ENCODE peak calls at places on chromosomes 6 and 20, in nine cellular contexts. F, K, C, I, N, B, U, E and W are unnamed samples. For H3K9me3, the result is how much of the 10 kb centered on the place peaks cover.

GRCh38 chr20:33992145-33992922 is 1.4 kb upstream of the RALY start:
- DNase-seq in U (no peak), F (no peak), I (no peak), K (no peak), E (no peak), C (no peak), N (no peak), B (no peak), W (no peak)

GRCh38 chr6:153129873-153130514 is 1.1 kb downstream of the RGS17 start:
- DNase-seq in E (no peak), U (no peak), F (no peak), C (no peak), I (peak), K (no peak), B (no peak), N (no peak), W (no peak)

GRCh38 chr6:16769131-16769985 is 8.1 kb upstream of the ATXN1 start:
- DNase-seq in N (no peak), E (peak), K (no peak), B (peak), C (peak), U (peak), F (no peak), I (no peak), W (no peak)

GRCh38 chr20:46004187-46004586 is 4.5 kb upstream of the MMP9 start:
- DNase-seq in E (no peak), N (peak), C (peak), I (no peak), F (no peak), B (no peak), U (no peak), K (no peak), W (no peak)

GRCh38 chr6:34018026-34018425 is 127.9 kb downstream of the GRM4 start:
- DNase-seq in U (no peak), F (no peak), B (no peak), N (no peak), C (no peak), K (no peak), E (peak), I (no peak), W (no peak)

GRCh38 chr20:2000286-2000685 is 6.4 kb upstream of the PDYN start:
- DNase-seq in I (no peak), F (no peak), N (no peak), K (no peak), C (no peak), B (no peak), U (no peak), E (no peak), W (no peak)

GRCh38 chr6:133947302-133947900 is 5.6 kb upstream of the TBPL1 start:
- DNase-seq in C (no peak), F (no peak), N (no peak), K (no peak), U (peak), E (no peak), I (no peak), B (no peak), W (no peak)

GRCh38 chr20:35129647-35130069 is 17.5 kb downstream of the EDEM2 start:
- DNase-seq in F (no peak), C (no peak), E (no peak), N (no peak), U (no peak), K (no peak), B (no peak), I (no peak), W (no peak)

GRCh38 chr20:51570755-51571469 is 28.4 kb upstream of the NFATC2 start:
- DNase-seq in I (no peak), K (peak), E (no peak), C (peak), B (no peak), N (peak), U (no peak), F (no peak), W (no peak)

GRCh38 chr6:25035451-25036435 is 100.0 kb upstream of the RIPOR2 start:
- DNase-seq in F (no peak), B (no peak), K (no peak), E (no peak), N (no peak), U (no peak), I (no peak), C (no peak), W (no peak)

GRCh38 chr6:129312865-129313264 is 397.1 kb downstream of the ARHGAP18 start:
- DNase-seq in N (no peak), E (no peak), F (no peak), U (no peak), I (no peak), B (no peak), C (no peak), K (no peak), W (no peak)

GRCh38 chr6:30684386-30685156 is 1.9 kb downstream of the PPP1R18 start:
- DNase-seq in U (no peak), C (peak), F (peak), I (no peak), K (peak), B (peak), N (peak), E (peak), W (peak)

GRCh38 chr6:18216411-18216810 is 47.9 kb downstream of the DEK start:
- DNase-seq in U (no peak), K (no peak), F (no peak), N (no peak), E (no peak), I (no peak), C (no peak), B (no peak), W (no peak)

GRCh38 chr20:32470940-32471339 is 112.8 kb downstream of the ASXL1 start:
- DNase-seq in N (no peak), F (no peak), B (no peak), I (no peak), K (no peak), E (no peak), C (no peak), U (no peak), W (no peak)
- H3K27ac ChIP-seq in N (peak), F (peak), B (peak), I (no peak), K (peak), E (no peak), C (no peak), U (no peak), W (peak)

GRCh38 chr6:365835-366234 is 25.7 kb upstream of the IRF4 start:
- DNase-seq in U (no peak), E (no peak), I (no peak), B (no peak), C (peak), N (no peak), K (no peak), F (no peak), W (no peak)
- H3K9me3 ChIP-seq in U (under half), E (under half), I (under half), B (under half), C (under half), N (under half), K (under half), F (under half), W (under half)

GRCh38 chr20:3660262-3661059 is 2.7 kb downstream of the GFRA4 start:
- DNase-seq in N (no peak), K (no peak), B (no peak), C (no peak), I (no peak), E (no peak), F (peak), U (no peak), W (no peak)
- H3K4me3 ChIP-seq in N (peak), K (peak), B (no peak), C (no peak), I (no peak), E (no peak), F (no peak), U (no peak), W (no peak)

GRCh38 chr6:28982476-28983266 is 22.4 kb downstream of the ZNF311 start:
- DNase-seq in B (peak), C (no peak), E (no peak), U (peak), F (no peak), I (peak), N (no peak), K (no peak), W (no peak)

GRCh38 chr6:28980797-28981390 is 24.2 kb downstream of the ZNF311 start:
- DNase-seq in I (peak), F (no peak), K (peak), E (peak), C (peak), N (peak), U (no peak), B (peak), W (peak)

GRCh38 chr6:28980137-28980796 is 24.8 kb downstream of the ZNF311 start:
- DNase-seq in N (no peak), U (no peak), F (no peak), K (no peak), B (no peak), C (no peak), E (no peak), I (no peak), W (no peak)

GRCh38 chr6:28981391-28981832 is 23.7 kb downstream of the ZNF311 start:
- DNase-seq in C (peak), F (no peak), E (peak), U (peak), K (peak), B (peak), N (peak), I (peak), W (peak)

GRCh38 chr6:28981833-28982475 is 23.2 kb downstream of the ZNF311 start:
- DNase-seq in U (peak), K (peak), E (peak), B (peak), N (peak), F (peak), I (peak), C (peak), W (peak)
- H3K27ac ChIP-seq in U (peak), K (peak), E (peak), B (peak), N (peak), F (peak), I (no peak), C (no peak), W (peak)

DNA sequence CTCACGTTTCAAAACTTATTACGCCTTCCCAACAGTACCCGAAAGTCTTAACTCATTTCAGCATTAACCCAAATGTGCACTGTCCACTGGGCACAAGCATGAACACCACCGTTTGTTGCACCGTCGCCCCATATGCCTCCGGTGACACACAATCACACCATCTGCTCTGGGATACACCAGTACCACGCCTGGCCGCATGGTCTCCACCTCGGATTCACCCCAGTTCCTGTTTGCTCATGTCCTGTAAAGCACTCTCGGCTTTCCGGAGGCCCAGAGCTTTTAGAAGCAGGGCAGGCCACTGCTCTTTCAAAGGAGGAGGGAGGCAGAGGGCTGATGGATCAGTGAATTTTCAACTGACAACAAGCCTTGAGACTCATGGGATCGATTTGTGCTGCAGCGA is 1570.0 kb upstream of the DEFB115 start:
- DNase-seq in C (no peak), U (no peak), K (no peak), E (no peak), N (no peak), F (no peak), I (no peak), B (no peak), W (no peak)
- H3K9me3 ChIP-seq in C (under half), U (under half), K (under half), E (under half), N (under half), F (under half), I (under half), B (under half), W (under half)

GRCh38 chr6:156634971-156635371 is 142.2 kb upstream of the ARID1B start:
- DNase-seq in U (no peak), F (no peak), I (no peak), C (no peak), E (no peak), K (no peak), B (no peak), N (no peak), W (no peak)
- H3K4me3 ChIP-seq in U (peak), F (peak), I (no peak), C (peak), E (no peak), K (peak), B (no peak), N (peak), W (peak)

GRCh38 chr6:89410231-89411018 is 1.6 kb downstream of the RRAGD start:
- DNase-seq in I (peak), K (no peak), B (no peak), E (no peak), U (no peak), C (no peak), N (no peak), F (no peak), W (no peak)

GRCh38 chr6:89411019-89411268 is 1.1 kb downstream of the RRAGD start:
- DNase-seq in K (no peak), C (no peak), N (peak), U (peak), E (peak), B (no peak), I (no peak), F (no peak), W (peak)

GRCh38 chr6:89411269-89412070 is 603 bp downstream of the RRAGD start:
- DNase-seq in F (peak), C (peak), K (peak), E (peak), U (no peak), B (peak), N (peak), I (peak), W (peak)

GRCh38 chr6:89412071-89413005 is at the start of gene RRAGD:
- DNase-seq in I (peak), B (peak), F (peak), C (peak), K (peak), N (peak), E (peak), U (peak), W (peak)

DNA sequence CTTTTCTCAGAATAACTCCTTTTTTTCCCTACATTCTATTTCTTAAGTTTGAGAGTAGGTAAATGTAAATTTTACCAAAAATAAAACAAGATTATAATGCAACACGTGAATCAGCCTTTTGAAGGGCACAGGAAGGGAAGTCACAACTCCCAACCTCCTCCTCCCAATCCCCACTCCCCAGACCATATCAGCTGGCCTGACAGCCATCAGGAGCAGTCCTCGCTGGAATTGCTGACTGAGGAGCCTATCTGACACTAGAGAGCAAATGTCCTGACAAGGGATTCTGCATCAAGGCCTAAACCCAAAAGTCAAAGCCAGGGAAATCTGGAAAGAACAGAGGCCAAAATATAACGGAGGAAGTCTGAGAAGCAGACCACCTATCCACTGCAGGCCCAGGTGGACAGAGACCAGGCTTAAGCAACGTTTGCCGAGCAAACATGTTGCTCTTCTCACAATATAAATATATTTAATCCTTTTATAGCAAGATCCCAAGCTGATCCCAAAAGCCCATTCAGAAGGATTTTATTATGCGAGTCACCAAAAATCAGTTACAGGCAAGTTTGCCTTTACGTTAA is 2.5 kb downstream of the RRAGD start:
- DNase-seq in C (no peak), E (no peak), K (peak), B (no peak), F (no peak), N (no peak), I (no peak), U (no peak), W (no peak)
- H3K27ac ChIP-seq in C (no peak), E (no peak), K (peak), B (no peak), F (no peak), N (no peak), I (no peak), U (peak), W (no peak)